ENCODE peak calls at places on chromosomes 7 and 10, in four cellular contexts. U is germinal center; I is CD4-positive, alpha-beta T cell; K is AG08395. F is an unnamed sample.

GRCh38 chr7:95687759-95688343 is 84.5 kb upstream of the DYNC1I1 start:
- DNase-seq in U (no peak), I (no peak), K (peak), F (no peak)

GRCh38 chr7:135317676-135318326 is 84.2 kb downstream of the STRA8 start:
- DNase-seq in U (no peak), I (no peak), K (no peak), F (no peak)

GRCh38 chr10:104427983-104428382 is 74.3 kb downstream of the CFAP58 start:
- DNase-seq in U (no peak), I (no peak), K (no peak), F (no peak)

GRCh38 chr7:100895956-100896742 is 461 bp upstream of the ACHE start:
- DNase-seq in U (no peak), I (no peak), K (no peak), F (no peak)

GRCh38 chr10:23110722-23111660 is 15.6 kb downstream of the MSRB2 start:
- DNase-seq in U (no peak), I (no peak), K (no peak), F (no peak)

GRCh38 chr10:110502851-110503301 is 5.2 kb downstream of the DUSP5 start:
- DNase-seq in U (peak), I (no peak), K (peak), F (no peak)

GRCh38 chr7:30162622-30163124 is 27.9 kb downstream of the MTURN start:
- DNase-seq in U (no peak), I (no peak), K (no peak), F (no peak)

GRCh38 chr10:33217854-33218253 is 116.6 kb downstream of the NRP1 start:
- DNase-seq in U (no peak), I (no peak), K (no peak), F (no peak)

GRCh38 chr10:8130973-8131911 is 76.8 kb downstream of the GATA3 start:
- DNase-seq in U (no peak), I (no peak), K (peak), F (no peak)

GRCh38 chr10:13883843-13884444 is 297.2 kb downstream of the PRPF18 start:
- DNase-seq in U (no peak), I (no peak), K (no peak), F (no peak)

GRCh38 chr7:16822029-16822428 is 17.2 kb upstream of the AGR2 start:
- DNase-seq in U (no peak), I (no peak), K (no peak), F (no peak)

GRCh38 chr7:100785878-100786277 is 41.4 kb downstream of the EPHB4 start:
- DNase-seq in U (no peak), I (no peak), K (no peak), F (no peak)

GRCh38 chr7:94052398-94053180 is 48.4 kb upstream of the BET1 start:
- DNase-seq in U (no peak), I (no peak), K (no peak), F (no peak)

GRCh38 chr7:94687810-94688209 is 31.9 kb upstream of the SGCE start:
- DNase-seq in U (no peak), I (no peak), K (no peak), F (no peak)

GRCh38 chr10:78292987-78293865 is 259.6 kb downstream of the RPS24 start:
- DNase-seq in U (no peak), I (no peak), K (peak), F (no peak)

GRCh38 chr10:75407716-75408511 is 6.3 kb upstream of the ZNF503 start:
- DNase-seq in U (no peak), I (no peak), K (peak), F (no peak)

GRCh38 chr10:12081879-12082560 is 13.3 kb downstream of the DHTKD1 start:
- DNase-seq in U (no peak), I (no peak), K (peak), F (no peak)

GRCh38 chr10:30803901-30804322 is 174.4 kb upstream of the LYZL2 start:
- DNase-seq in U (no peak), I (no peak), K (peak), F (no peak)

GRCh38 chr7:128829391-128830166 is 627 bp upstream of the FLNC start:
- DNase-seq in U (no peak), I (no peak), K (no peak), F (no peak)

GRCh38 chr7:15503603-15504280 is 58.1 kb downstream of the AGMO start:
- DNase-seq in U (no peak), I (no peak), K (no peak), F (no peak)

GRCh38 chr7:141701489-141702046 is 398 bp downstream of the DENND11 start:
- DNase-seq in U (peak), I (peak), K (peak), F (peak)

GRCh38 chr7:91883676-91884362 is 3.3 kb upstream of the MTERF1 start:
- DNase-seq in U (no peak), I (no peak), K (no peak), F (no peak)

GRCh38 chr10:63421591-63421990 is 44.2 kb downstream of the JMJD1C start:
- DNase-seq in U (peak), I (no peak), K (no peak), F (no peak)

GRCh38 chr10:35998036-35998435 is 355.9 kb upstream of the FZD8 start:
- DNase-seq in U (no peak), I (no peak), K (peak), F (no peak)

GRCh38 chr7:117825132-117825531 is 48.1 kb downstream of the CTTNBP2 start:
- DNase-seq in U (no peak), I (no peak), K (peak), F (no peak)

GRCh38 chr7:138500892-138501291 is 40.8 kb downstream of the TRIM24 start:
- DNase-seq in U (no peak), I (no peak), K (no peak), F (no peak)

GRCh38 chr7:7221602-7222038 is 39.3 kb downstream of the C1GALT1 start:
- DNase-seq in U (no peak), I (no peak), K (peak), F (no peak)

GRCh38 chr10:84783386-84783785 is 455.0 kb downstream of the CCSER2 start:
- DNase-seq in U (peak), I (no peak), K (no peak), F (no peak)

GRCh38 chr10:113854019-113854756 is at the start of the genes DCLRE1A and NHLRC2:
- DNase-seq in U (peak), I (peak), K (peak), F (peak)

GRCh38 chr10:3048114-3049019 is 19.0 kb upstream of the PFKP start:
- DNase-seq in U (no peak), I (no peak), K (peak), F (no peak)

GRCh38 chr7:101557421-101557820 is 71.7 kb downstream of the MYL10 start:
- DNase-seq in U (no peak), I (no peak), K (no peak), F (no peak)